ENCODE peak calls at places on chromosomes 13 and 19, in five cellular contexts. P is tibial artery, Z is cardiac fibroblast, K is body of pancreas, E is fibroblast of pulmonary artery. Q is an unnamed sample.

GRCh38 chr13:81686877-81687276 is 1346.0 kb upstream of the SPRY2 start:
- DNase-seq in P (no peak), Z (peak), K (no peak), E (peak), Q (no peak)

GRCh38 chr13:76004411-76004810 is 368.3 kb downstream of the LMO7 start:
- DNase-seq in P (no peak), Z (peak), K (no peak), E (peak), Q (no peak)

GRCh38 chr19:47765522-47766358 is 12.8 kb upstream of the SELENOW start:
- DNase-seq in P (peak), Z (peak), K (peak), E (peak), Q (peak)

GRCh38 chr13:26695360-26695705 is 65.3 kb downstream of the GPR12 start:
- DNase-seq in P (no peak), Z (no peak), K (no peak), E (no peak), Q (no peak)

GRCh38 chr19:41095703-41096102 is 7.5 kb downstream of the CYP2A13 start:
- DNase-seq in P (no peak), Z (no peak), K (no peak), E (no peak), Q (no peak)

GRCh38 chr13:44415815-44416214 is 42.2 kb downstream of the SERP2 start:
- DNase-seq in P (no peak), Z (no peak), K (no peak), E (no peak), Q (no peak)

GRCh38 chr13:72963762-72964161 is 95.0 kb upstream of the KLF5 start:
- DNase-seq in P (no peak), Z (no peak), K (no peak), E (no peak), Q (peak)

GRCh38 chr19:40982594-40983101 is 8.4 kb upstream of the CYP2B6 start:
- DNase-seq in P (no peak), Z (peak), K (no peak), E (peak), Q (no peak)

GRCh38 chr19:12792048-12792852 is 964 bp downstream of the JUNB start:
- DNase-seq in P (peak), Z (peak), K (peak), E (peak), Q (peak)

GRCh38 chr19:48501961-48502719 is 9.5 kb downstream of the LMTK3 start:
- DNase-seq in P (peak), Z (peak), K (peak), E (peak), Q (peak)

GRCh38 chr13:43543331-43543730 is 243.4 kb downstream of the ENOX1 start:
- DNase-seq in P (no peak), Z (peak), K (no peak), E (no peak), Q (no peak)

GRCh38 chr13:40812724-40813445 is 23.5 kb downstream of the SLC25A15 start:
- DNase-seq in P (no peak), Z (peak), K (no peak), E (no peak), Q (no peak)

GRCh38 chr13:110713981-110714797 is 689 bp downstream of the ING1 start:
- DNase-seq in P (peak), Z (peak), K (peak), E (peak), Q (peak)

GRCh38 chr13:20461481-20461859 is 64.2 kb downstream of the CRYL1 start:
- DNase-seq in P (no peak), Z (peak), K (no peak), E (peak), Q (peak)

GRCh38 chr19:4161415-4162077 is 8.1 kb downstream of the CREB3L3 start:
- DNase-seq in P (no peak), Z (no peak), K (no peak), E (no peak), Q (no peak)

GRCh38 chr13:41700790-41701310 is 243.5 kb downstream of the RGCC start:
- DNase-seq in P (no peak), Z (peak), K (peak), E (peak), Q (peak)

GRCh38 chr19:40666803-40667438 is 23.5 kb downstream of the NUMBL start:
- DNase-seq in P (no peak), Z (no peak), K (no peak), E (no peak), Q (no peak)

GRCh38 chr13:42735011-42735410 is 46.4 kb upstream of the FAM216B start:
- DNase-seq in P (no peak), Z (no peak), K (no peak), E (no peak), Q (no peak)

GRCh38 chr13:23455401-23456185 is 22.1 kb upstream of the SACS start:
- DNase-seq in P (no peak), Z (no peak), K (no peak), E (no peak), Q (no peak)

GRCh38 chr13:110103479-110103878 is 203.5 kb downstream of the COL4A1 start:
- DNase-seq in P (no peak), Z (no peak), K (no peak), E (no peak), Q (no peak)

GRCh38 chr13:41917641-41918040 is 43.3 kb downstream of the VWA8 start:
- DNase-seq in P (no peak), Z (peak), K (no peak), E (peak), Q (peak)

GRCh38 chr19:3345850-3346460 is 20.4 kb upstream of the NFIC start:
- DNase-seq in P (no peak), Z (no peak), K (no peak), E (no peak), Q (no peak)

GRCh38 chr13:44668707-44669106 is 92.6 kb upstream of the TSC22D1 start:
- DNase-seq in P (no peak), Z (peak), K (no peak), E (no peak), Q (no peak)

GRCh38 chr19:16441661-16442071 is 30.1 kb downstream of the EPS15L1 start:
- DNase-seq in P (no peak), Z (no peak), K (no peak), E (no peak), Q (peak)

GRCh38 chr19:7504684-7505083 is 11.2 kb upstream of the ZNF358 start:
- DNase-seq in P (no peak), Z (no peak), K (no peak), E (no peak), Q (no peak)

GRCh38 chr19:32364040-32364439 is 18.6 kb downstream of the ZNF507 start:
- DNase-seq in P (no peak), Z (no peak), K (no peak), E (no peak), Q (no peak)

GRCh38 chr13:77431449-77431848 is 104.1 kb upstream of the SCEL start:
- DNase-seq in P (no peak), Z (no peak), K (no peak), E (no peak), Q (no peak)

GRCh38 chr13:103081435-103081834 is 15.2 kb upstream of the SLC10A2 start:
- DNase-seq in P (no peak), Z (no peak), K (no peak), E (no peak), Q (no peak)

GRCh38 chr13:59951011-59951410 is 212.7 kb downstream of the DIAPH3 start:
- DNase-seq in P (no peak), Z (no peak), K (no peak), E (no peak), Q (no peak)

GRCh38 chr19:16654151-16654550 is 5.8 kb downstream of the SMIM7 start:
- DNase-seq in P (no peak), Z (peak), K (no peak), E (no peak), Q (peak)

GRCh38 chr19:1441677-1442438 is 3.7 kb downstream of the RPS15 start:
- DNase-seq in P (no peak), Z (no peak), K (no peak), E (no peak), Q (no peak)

GRCh38 chr19:1438933-1439358 is 750 bp downstream of the RPS15 start:
- DNase-seq in P (no peak), Z (no peak), K (no peak), E (no peak), Q (no peak)

GRCh38 chr19:1441022-1441426 is 2.8 kb downstream of the RPS15 start:
- DNase-seq in P (no peak), Z (no peak), K (no peak), E (no peak), Q (no peak)

GRCh38 chr19:1438035-1438932 is at the start of gene RPS15:
- DNase-seq in P (peak), Z (peak), K (peak), E (peak), Q (peak)

DNA sequence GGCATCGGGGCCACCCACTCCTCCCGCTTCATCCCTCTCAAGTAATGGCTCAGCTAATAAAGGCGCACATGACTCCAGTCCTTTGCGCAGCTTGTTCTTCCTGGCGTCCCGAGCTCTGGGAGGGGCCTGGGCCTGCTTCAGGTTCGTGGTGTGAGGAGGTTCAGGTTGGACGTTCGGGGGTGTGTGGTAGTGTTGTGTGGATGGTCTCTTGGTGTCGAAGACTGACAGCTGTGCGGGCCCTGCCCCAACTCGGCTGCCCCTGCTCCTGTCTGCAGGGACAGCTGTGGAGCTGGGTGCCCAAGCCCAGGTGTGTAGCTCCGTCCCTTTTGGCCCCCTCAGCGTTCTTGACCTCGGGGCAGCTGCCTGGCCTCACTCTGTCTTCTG is 2.2 kb downstream of the RPS15 start:
- DNase-seq in P (no peak), Z (no peak), K (no peak), E (no peak), Q (no peak)
- H3K4me3 ChIP-seq in P (no peak), Z (no peak), K (no peak), E (no peak), Q (no peak)

DNA sequence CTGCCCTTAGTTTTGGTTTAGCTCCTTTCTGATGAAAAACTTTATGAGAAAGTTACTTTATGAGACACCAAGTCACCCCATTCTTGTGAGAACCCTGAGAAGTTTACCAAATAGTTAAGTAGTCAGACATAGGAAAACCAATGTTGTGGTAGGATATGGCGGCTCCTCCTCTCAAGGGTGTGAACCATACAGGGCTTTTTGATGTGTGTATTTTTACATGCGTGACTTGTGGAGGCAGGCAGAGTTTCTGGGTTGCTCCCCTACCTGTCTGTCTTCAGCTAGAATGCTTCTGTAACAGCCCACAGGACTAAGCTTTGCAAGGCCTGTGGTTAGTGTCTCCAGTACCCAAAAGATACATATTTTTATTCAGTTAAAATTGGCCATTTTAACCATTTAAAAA is 18.3 kb downstream of the UBAC2 start:
- DNase-seq in P (no peak), Z (no peak), K (no peak), E (no peak), Q (no peak)
- H3K4me3 ChIP-seq in P (no peak), Z (no peak), K (no peak), E (no peak), Q (no peak)

GRCh38 chr19:1287622-1288527 is 2.2 kb downstream of the EFNA2 start:
- DNase-seq in P (no peak), Z (no peak), K (no peak), E (no peak), Q (no peak)
- H3K4me3 ChIP-seq in P (no peak), Z (no peak), K (no peak), E (no peak), Q (no peak)

GRCh38 chr13:106796280-106797047 is 228.5 kb upstream of the ARGLU1 start:
- DNase-seq in P (no peak), Z (no peak), K (no peak), E (no peak), Q (no peak)
- H3K4me3 ChIP-seq in P (no peak), Z (peak), K (no peak), E (peak), Q (no peak)

GRCh38 chr13:50766043-50766442 is 77.4 kb downstream of the DLEU7 start:
- DNase-seq in P (no peak), Z (no peak), K (no peak), E (no peak), Q (no peak)

GRCh38 chr13:50761406-50761805 is 82.1 kb downstream of the DLEU7 start:
- DNase-seq in P (no peak), Z (no peak), K (no peak), E (no peak), Q (no peak)

GRCh38 chr13:50760751-50761150 is 82.7 kb downstream of the DLEU7 start:
- DNase-seq in P (no peak), Z (no peak), K (no peak), E (no peak), Q (no peak)

GRCh38 chr13:50762969-50763568 is 80.4 kb downstream of the DLEU7 start:
- DNase-seq in P (no peak), Z (no peak), K (no peak), E (no peak), Q (no peak)
- H3K4me3 ChIP-seq in P (no peak), Z (no peak), K (no peak), E (no peak), Q (no peak)

Q was measured in NB4.